ENCODE peak calls at places on chromosomes 11 and 22, in seven cellular contexts. D, G, C, X, J, U and R are unnamed samples.

GRCh38 chr11:3147257-3147619 is 17.9 kb downstream of the OSBPL5 start:
- DNase-seq in D (no peak), G (peak; percentile 48), C (no peak), X (no peak), J (no peak), U (no peak), R (no peak)

GRCh38 chr22:46063861-46064235 is 86.5 kb upstream of the PPARA start:
- DNase-seq in D (no peak), G (no peak), C (no peak), X (no peak), J (no peak), U (peak; percentile 48), R (no peak)

GRCh38 chr11:6443269-6444003 is 2.6 kb upstream of the HPX start:
- DNase-seq in D (peak; percentile 43), G (peak; percentile 62), C (peak; percentile 28), X (peak; percentile 46), J (peak; percentile 72), U (peak; percentile 35), R (peak; percentile 33)

GRCh38 chr11:46456676-46457432 is 65.3 kb upstream of the CHRM4 start:
- DNase-seq in D (no peak), G (no peak), C (no peak), X (no peak), J (no peak), U (no peak), R (no peak)

GRCh38 chr11:117391181-117391580 is 63.5 kb downstream of the CEP164 start:
- DNase-seq in D (no peak), G (no peak), C (no peak), X (no peak), J (no peak), U (no peak), R (no peak)

GRCh38 chr11:1233351-1234053 is 10.6 kb downstream of the MUC5B start:
- DNase-seq in D (no peak), G (no peak), C (no peak), X (no peak), J (no peak), U (no peak), R (no peak)

GRCh38 chr11:108224908-108225786 is 2.3 kb downstream of the ATM start:
- DNase-seq in D (no peak), G (no peak), C (peak; percentile 10), X (no peak), J (no peak), U (no peak), R (no peak)

GRCh38 chr22:48431536-48432315 is 1395.9 kb downstream of the BRD1 start:
- DNase-seq in D (no peak), G (no peak), C (no peak), X (no peak), J (no peak), U (no peak), R (no peak)

GRCh38 chr11:90423378-90423777 is 200.5 kb upstream of the CHORDC1 start:
- DNase-seq in D (no peak), G (no peak), C (no peak), X (no peak), J (no peak), U (no peak), R (no peak)

GRCh38 chr11:110134120-110134519 is 40.9 kb downstream of the ZC3H12C start:
- DNase-seq in D (no peak), G (no peak), C (no peak), X (no peak), J (peak; percentile 26), U (no peak), R (no peak)

GRCh38 chr11:29317669-29318068 is 699.2 kb downstream of the KCNA4 start:
- DNase-seq in D (no peak), G (no peak), C (no peak), X (no peak), J (no peak), U (no peak), R (no peak)

GRCh38 chr11:119319136-119319701 is 2.3 kb upstream of the MCAM start:
- DNase-seq in D (no peak), G (peak; percentile 16), C (no peak), X (no peak), J (no peak), U (no peak), R (no peak)

GRCh38 chr22:44437493-44438015 is 60.5 kb downstream of the RTL6 start:
- DNase-seq in D (no peak), G (peak; percentile 5), C (no peak), X (no peak), J (peak; percentile 24), U (no peak), R (peak; percentile 90)

GRCh38 chr22:30206964-30207363 is 39.6 kb downstream of the LIF start:
- DNase-seq in D (no peak), G (peak; percentile 99), C (no peak), X (no peak), J (peak; percentile 94), U (peak; percentile 52), R (peak; percentile 96)

GRCh38 chr11:47587039-47587675 is 679 bp downstream of the FAM180B start:
- DNase-seq in D (no peak), G (no peak), C (no peak), X (no peak), J (peak; percentile 29), U (no peak), R (no peak)

GRCh38 chr11:69683764-69684333 is 8.7 kb upstream of the LTO1 start:
- DNase-seq in D (no peak), G (peak; percentile 50), C (no peak), X (no peak), J (peak; percentile 15), U (no peak), R (no peak)